ENCODE peak calls at places on chromosomes 5 and 9, in seven cellular contexts. J, Y, B, E, P, U and D are unnamed samples.

GRCh38 chr5:3027185-3027865 is 275.8 kb upstream of the IRX2 start:
- DNase-seq in J (no peak), Y (no peak), B (no peak), E (no peak), P (no peak), U (peak; percentile 48), D (no peak)

GRCh38 chr9:75111019-75111622 is 22.8 kb downstream of the OSTF1 start:
- DNase-seq in J (no peak), Y (no peak), B (no peak), E (no peak), P (peak; percentile 39), U (no peak), D (no peak)

GRCh38 chr5:20656262-20656661 is 668.3 kb upstream of the CDH18 start:
- DNase-seq in J (no peak), Y (no peak), B (no peak), E (no peak), P (no peak), U (no peak), D (no peak)

GRCh38 chr9:34010979-34011378 is 37.7 kb downstream of the UBAP2 start:
- DNase-seq in J (no peak), Y (no peak), B (peak; percentile 23), E (no peak), P (no peak), U (no peak), D (no peak)

GRCh38 chr9:127899200-127899943 is at the start of gene ST6GALNAC6:
- DNase-seq in J (peak; percentile 61), Y (peak; percentile 85), B (peak; percentile 65), E (peak; percentile 97), P (peak; percentile 78), U (no peak), D (no peak)

GRCh38 chr5:178121450-178122276 is 8.3 kb downstream of the N4BP3 start:
- DNase-seq in J (no peak), Y (peak; percentile 82), B (no peak), E (peak; percentile 78), P (no peak), U (no peak), D (no peak)

GRCh38 chr5:26023361-26023760 is 1015.0 kb downstream of the CDH9 start:
- DNase-seq in J (no peak), Y (no peak), B (no peak), E (no peak), P (no peak), U (no peak), D (no peak)

GRCh38 chr9:76342862-76343261 is 51.4 kb downstream of the RFK start:
- DNase-seq in J (no peak), Y (no peak), B (no peak), E (no peak), P (no peak), U (no peak), D (no peak)

GRCh38 chr5:91189480-91190332 is 193.4 kb downstream of the ARRDC3 start:
- DNase-seq in J (no peak), Y (peak; percentile 80), B (peak; percentile 69), E (no peak), P (no peak), U (no peak), D (no peak)

GRCh38 chr5:60677831-60678664 is 21.9 kb downstream of the DEPDC1B start:
- DNase-seq in J (no peak), Y (no peak), B (peak; percentile 56), E (no peak), P (peak; percentile 37), U (no peak), D (no peak)

GRCh38 chr5:14263700-14264099 is 120.6 kb downstream of the TRIO start:
- DNase-seq in J (no peak), Y (no peak), B (no peak), E (no peak), P (no peak), U (no peak), D (no peak)

GRCh38 chr9:19174127-19174921 is 47.0 kb upstream of the PLIN2 start:
- DNase-seq in J (peak; percentile 47), Y (peak; percentile 89), B (peak; percentile 63), E (no peak), P (peak; percentile 55), U (peak; percentile 84), D (no peak)

GRCh38 chr5:81313686-81314085 is 12.3 kb downstream of the ZCCHC9 start:
- DNase-seq in J (no peak), Y (no peak), B (no peak), E (no peak), P (no peak), U (no peak), D (no peak)

GRCh38 chr9:90044710-90045151 is 439.9 kb downstream of the GADD45G start:
- DNase-seq in J (no peak), Y (no peak), B (peak; percentile 73), E (no peak), P (no peak), U (peak; percentile 20), D (peak; percentile 45)

GRCh38 chr9:92640398-92641091 is 29.4 kb downstream of the IPPK start:
- DNase-seq in J (no peak), Y (peak; percentile 50), B (no peak), E (no peak), P (peak; percentile 10), U (no peak), D (peak; percentile 53)

GRCh38 chr9:128231638-128232568 is 28.7 kb downstream of the DNM1 start:
- DNase-seq in J (no peak), Y (peak; percentile 77), B (no peak), E (no peak), P (no peak), U (no peak), D (no peak)

GRCh38 chr5:134458676-134459403 is 47.2 kb upstream of the CDKN2AIPNL start:
- DNase-seq in J (no peak), Y (peak; percentile 60), B (no peak), E (no peak), P (no peak), U (no peak), D (no peak)

GRCh38 chr5:52893105-52893504 is 96.0 kb upstream of the ITGA2 start:
- DNase-seq in J (no peak), Y (no peak), B (no peak), E (no peak), P (no peak), U (no peak), D (no peak)

GRCh38 chr5:132725745-132726144 is 11.6 kb downstream of the KIF3A start:
- DNase-seq in J (no peak), Y (no peak), B (no peak), E (no peak), P (no peak), U (no peak), D (no peak)

GRCh38 chr5:36177715-36178556 is 26.0 kb downstream of the SKP2 start:
- DNase-seq in J (no peak), Y (no peak), B (peak; percentile 56), E (no peak), P (no peak), U (no peak), D (no peak)

GRCh38 chr5:150778517-150779396 is at the start of gene SMIM3:
- DNase-seq in J (peak; percentile 70), Y (peak; percentile 94), B (peak; percentile 55), E (peak; percentile 94), P (peak; percentile 86), U (peak; percentile 91), D (peak; percentile 94)

GRCh38 chr9:79574716-79575242 is 3.0 kb downstream of the TLE4 start:
- DNase-seq in J (no peak), Y (no peak), B (no peak), E (no peak), P (no peak), U (no peak), D (peak; percentile 64)
- TF ChIP-seq EP300 in J (no peak), Y (no peak), B (no peak), E (no peak), P (no peak), U (no peak), D (no peak)

GRCh38 chr5:88662801-88663360 is 220.1 kb downstream of the MEF2C start:
- DNase-seq in J (no peak), Y (no peak), B (no peak), E (no peak), P (no peak), U (no peak), D (no peak)
- TF ChIP-seq POLR2A in J (no peak), Y (no peak), B (no peak), E (no peak), P (no peak), U (no peak), D (no peak)

GRCh38 chr5:113081881-113082546 is 105.4 kb downstream of the DCP2 start:
- DNase-seq in J (no peak), Y (no peak), B (no peak), E (no peak), P (no peak), U (no peak), D (no peak)

GRCh38 chr5:113085084-113085414 is 108.5 kb downstream of the DCP2 start:
- DNase-seq in J (no peak), Y (no peak), B (no peak), E (peak; percentile 30), P (no peak), U (no peak), D (no peak)

GRCh38 chr5:113082547-113082905 is 105.9 kb downstream of the DCP2 start:
- DNase-seq in J (no peak), Y (no peak), B (no peak), E (no peak), P (no peak), U (no peak), D (no peak)

GRCh38 chr5:113081091-113081490 is 104.5 kb downstream of the DCP2 start:
- DNase-seq in J (no peak), Y (no peak), B (no peak), E (no peak), P (no peak), U (no peak), D (no peak)

DNA sequence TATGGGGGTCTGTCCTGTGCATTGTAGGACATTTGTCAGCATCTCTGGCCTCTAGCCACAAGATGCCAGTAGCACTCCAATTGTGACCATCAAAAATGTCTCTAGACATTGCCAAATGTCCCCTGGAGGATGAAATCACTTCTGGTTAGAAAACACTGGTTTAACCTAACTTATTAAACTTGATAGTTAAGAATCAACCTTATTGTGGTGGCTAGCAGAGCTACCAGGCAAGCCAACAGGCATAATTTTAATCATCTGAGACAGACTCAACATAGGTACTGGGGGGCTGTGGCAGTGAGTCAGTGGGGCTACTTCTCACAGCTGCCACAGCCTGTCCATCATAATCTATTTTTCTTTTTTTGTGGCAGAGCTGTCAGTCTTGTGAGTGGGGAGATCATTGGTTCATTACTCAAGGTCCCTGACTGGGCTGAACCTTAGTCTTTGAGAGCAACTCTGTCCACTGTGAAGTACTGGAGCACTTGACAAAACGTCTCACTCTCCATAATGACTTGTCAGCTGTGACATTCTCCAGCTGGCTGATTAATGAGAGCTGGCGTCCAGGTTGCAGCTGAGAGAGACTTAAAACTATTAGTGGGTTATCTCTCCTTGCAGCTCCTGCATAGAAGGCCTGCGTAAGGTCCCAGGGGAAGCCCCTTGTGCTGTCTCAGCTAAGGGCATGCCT is 107.9 kb downstream of the DCP2 start:
- DNase-seq in J (no peak), Y (no peak), B (no peak), E (no peak), P (no peak), U (no peak), D (no peak)
- TF ChIP-seq EP300 in J (no peak), Y (no peak), B (no peak), E (no peak), P (no peak), U (no peak), D (no peak)

DNA sequence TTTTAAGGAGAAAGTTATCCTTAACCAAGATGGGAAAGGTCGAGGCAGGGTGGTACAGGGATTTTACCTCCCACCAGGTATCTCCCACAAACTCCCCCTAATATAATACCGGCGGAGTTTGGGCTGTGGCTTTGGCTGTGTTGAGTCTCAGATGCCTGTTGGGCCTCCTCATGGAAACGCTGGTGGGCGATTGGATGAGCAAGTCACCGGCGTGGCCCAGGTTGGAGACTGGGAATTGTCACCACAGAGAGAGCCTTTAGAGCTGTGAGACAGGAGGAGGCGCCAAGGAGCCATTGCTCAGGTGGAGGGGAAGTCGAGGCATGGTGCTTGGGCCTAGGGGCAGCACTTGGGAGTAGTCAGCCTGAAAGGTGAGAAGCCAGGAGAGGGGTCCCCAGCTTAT is 3.4 kb upstream of the CAMSAP1 start:
- DNase-seq in J (no peak), Y (peak; percentile 54), B (no peak), E (no peak), P (no peak), U (peak; percentile 67), D (no peak)
- TF ChIP-seq POLR2A in J (no peak), Y (no peak), B (no peak), E (no peak), P (no peak), U (no peak), D (no peak)